ENCODE peak calls at places on chromosomes 2 and 18, in four cellular contexts. F is SK-N-MC, K is A549, P is Karpas-422. B is an unnamed sample.
A peak's percentile ranks its signal among the peaks of the same experiment; 100 is the strongest.

GRCh38 chr18:22550861-22551260 is 133.1 kb upstream of the CTAGE1 start:
- DNase-seq in F (no peak), K (no peak), P (no peak), B (no peak)

GRCh38 chr2:53210538-53210937 is 557.1 kb upstream of the CHAC2 start:
- DNase-seq in F (no peak), K (peak; percentile 17), P (no peak), B (no peak)

GRCh38 chr2:118202707-118203303 is 114.5 kb downstream of the INSIG2 start:
- DNase-seq in F (no peak), K (peak; percentile 54), P (peak; percentile 80), B (no peak)

GRCh38 chr2:33975498-33975897 is 376.4 kb upstream of the FAM98A start:
- DNase-seq in F (no peak), K (no peak), P (no peak), B (no peak)

GRCh38 chr18:524496-524895 is 24.0 kb upstream of the COLEC12 start:
- DNase-seq in F (no peak), K (no peak), P (no peak), B (no peak)

GRCh38 chr2:128781166-128781887 is 462.7 kb upstream of the HS6ST1 start:
- DNase-seq in F (no peak), K (no peak), P (no peak), B (no peak)

GRCh38 chr2:163198972-163199371 is 360.4 kb upstream of the KCNH7 start:
- DNase-seq in F (no peak), K (no peak), P (no peak), B (no peak)

GRCh38 chr2:32357545-32358482 is 991 bp downstream of the BIRC6 start:
- DNase-seq in F (no peak), K (peak; percentile 56), P (peak; percentile 78), B (no peak)

GRCh38 chr2:31297751-31298150 is 63.8 kb downstream of the EHD3 start:
- DNase-seq in F (no peak), K (peak; percentile 42), P (peak; percentile 76), B (no peak)

GRCh38 chr2:214519258-214519818 is 108.5 kb downstream of the VWC2L start:
- DNase-seq in F (no peak), K (no peak), P (no peak), B (no peak)
- H3K4me3 ChIP-seq in F (no peak overlapping the region), K (no peak overlapping the region), P (no peak overlapping the region), B (no peak overlapping the region)

GRCh38 chr2:109331864-109332848 is 203.2 kb downstream of the SH3RF3 start:
- DNase-seq in F (no peak), K (peak; percentile 36), P (peak; percentile 68), B (peak; percentile 82)
- H3K4me3 ChIP-seq in F (peak overlapping the region; percentile 33), K (no peak overlapping the region), P (peak overlapping the region; percentile 31), B (peak overlapping the region; percentile 12)

GRCh38 chr2:152335851-152336102 is 803 bp downstream of the FMNL2 start:
- DNase-seq in F (no peak), K (peak; percentile 24), P (no peak), B (no peak)
- H3K4me3 ChIP-seq in F (peak overlapping the region; percentile 94), K (peak overlapping the region; percentile 98), P (peak overlapping the region; percentile 78), B (peak overlapping the region; percentile 78)

GRCh38 chr2:69554568-69554967 is 89.0 kb downstream of the AAK1 start:
- DNase-seq in F (no peak), K (no peak), P (no peak), B (no peak)

GRCh38 chr2:69556008-69556407 is 87.5 kb downstream of the AAK1 start:
- DNase-seq in F (no peak), K (no peak), P (no peak), B (no peak)

GRCh38 chr2:69559696-69560482 is 83.7 kb downstream of the AAK1 start:
- DNase-seq in F (no peak), K (peak; percentile 84), P (peak; percentile 79), B (no peak)

GRCh38 chr2:69549421-69549820 is 94.1 kb downstream of the AAK1 start:
- DNase-seq in F (no peak), K (no peak), P (no peak), B (no peak)

DNA sequence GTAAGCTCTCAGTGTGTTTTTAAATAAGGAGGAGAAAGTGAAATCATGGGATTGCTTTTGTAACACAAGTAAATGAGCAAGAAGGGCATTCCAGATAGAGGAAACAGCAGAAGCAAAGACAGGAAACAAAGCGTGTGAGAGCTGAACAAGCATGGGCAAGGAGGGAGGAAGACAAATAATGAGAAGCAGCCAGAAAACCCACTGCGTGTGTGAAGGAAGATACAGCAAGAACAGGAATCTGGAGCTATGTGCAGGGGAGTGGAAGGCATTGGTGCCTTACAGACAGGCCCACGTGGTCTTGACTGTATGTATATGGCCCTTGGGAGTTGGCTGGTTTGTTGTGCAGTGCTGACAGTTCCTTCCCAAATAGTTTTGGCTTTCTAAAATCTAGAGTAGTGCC is 88.6 kb downstream of the AAK1 start:
- DNase-seq in F (no peak), K (no peak), P (no peak), B (no peak)
- H3K4me3 ChIP-seq in F (no peak overlapping the region), K (no peak overlapping the region), P (no peak overlapping the region), B (no peak overlapping the region)

GRCh38 chr2:74420006-74420405 is 1.4 kb downstream of the C2orf81 start:
- DNase-seq in F (no peak), K (no peak), P (no peak), B (no peak)
- H3K4me3 ChIP-seq in F (no peak overlapping the region), K (no peak overlapping the region), P (peak overlapping the region; percentile 84), B (no peak overlapping the region)

DNA sequence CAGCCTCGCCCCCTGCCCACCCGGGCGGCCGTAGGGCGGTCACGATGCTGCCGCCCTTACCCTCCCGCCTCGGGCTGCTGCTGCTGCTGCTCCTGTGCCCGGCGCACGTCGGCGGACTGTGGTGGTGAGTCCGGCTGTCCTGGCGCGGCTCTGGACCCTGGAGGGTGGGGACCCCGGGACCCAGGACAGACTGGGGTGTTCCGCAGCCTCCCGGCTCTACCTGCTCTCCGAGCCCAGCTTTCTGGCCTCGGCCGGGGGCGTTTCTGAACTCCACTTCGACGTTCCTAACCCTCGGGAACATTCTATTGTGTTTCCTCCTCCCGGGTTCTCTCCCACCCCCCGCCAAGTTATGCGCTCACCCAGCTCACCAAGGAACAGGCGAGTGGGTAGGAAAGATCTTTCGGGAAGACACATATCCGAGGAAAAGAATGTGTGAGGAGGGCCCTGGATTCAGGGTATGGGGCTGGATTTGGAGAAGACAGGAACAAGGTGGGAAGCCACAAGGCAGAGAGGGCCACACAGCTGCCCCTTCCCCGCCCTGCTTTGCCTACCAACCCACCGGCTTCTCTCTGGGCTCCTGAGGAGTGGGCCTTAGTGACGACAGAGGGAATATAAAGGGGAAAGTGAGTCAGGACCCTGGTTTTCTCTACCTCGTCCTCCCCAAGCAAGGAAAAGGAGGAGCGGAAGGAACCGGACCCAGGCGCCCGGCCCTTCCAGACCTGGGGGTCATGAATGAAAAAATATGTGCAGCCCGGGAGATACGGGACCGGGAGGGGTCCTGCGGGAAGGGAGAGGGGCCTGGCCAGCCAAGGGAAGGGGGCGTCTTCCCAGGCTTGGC is 608 bp downstream of the WNT6 start:
- DNase-seq in F (no peak), K (no peak), P (no peak), B (no peak)
- H3K4me3 ChIP-seq in F (peak overlapping the region; percentile 88), K (peak overlapping the region; percentile 64), P (no peak overlapping the region), B (no peak overlapping the region)

GRCh38 chr2:46187112-46187618 is 110.0 kb upstream of the EPAS1 start:
- DNase-seq in F (no peak), K (no peak), P (no peak), B (peak; percentile 82)
- H3K4me3 ChIP-seq in F (peak overlapping the region; percentile 28), K (no peak overlapping the region), P (no peak overlapping the region), B (peak overlapping the region; percentile 10)

GRCh38 chr2:165471349-165471975 is 2.0 kb downstream of the CSRNP3 start:
- DNase-seq in F (no peak), K (no peak), P (no peak), B (no peak)

GRCh38 chr2:165466386-165466785 is 3.1 kb upstream of the CSRNP3 start:
- DNase-seq in F (no peak), K (no peak), P (peak; percentile 16), B (no peak)

GRCh38 chr2:165470351-165470750 is 853 bp downstream of the CSRNP3 start:
- DNase-seq in F (no peak), K (no peak), P (no peak), B (no peak)

GRCh38 chr2:165467921-165468320 is 1.6 kb upstream of the CSRNP3 start:
- DNase-seq in F (no peak), K (no peak), P (peak; percentile 15), B (no peak)

GRCh38 chr2:165469417-165469816 is at the start of gene CSRNP3:
- DNase-seq in F (no peak), K (peak; percentile 72), P (no peak), B (peak; percentile 72)
- H3K4me3 ChIP-seq in F (peak within 1 kb of the TSS; percentile 81), K (peak within 1 kb of the TSS; percentile 38), P (no peak within 1 kb of the TSS), B (peak within 1 kb of the TSS; percentile 48)

B was measured in HFF-Myc.